ENCODE peak calls at places on chromosomes 16 and 17, in seven cellular contexts. One of them, this sample, is unnamed.

GRCh38 chr16:10981697-10982216 is 37.4 kb downstream of the CLEC16A start:
- DNase-seq in stomach: no peak
- DNase-seq in sigmoid colon: no peak
- DNase-seq in SK-N-SH: peak; percentile 53
- DNase-seq in endothelial cell of umbilical vein: no peak
- DNase-seq in suprapubic skin: no peak
- DNase-seq in breast epithelium: no peak
- DNase-seq in this sample: no peak

GRCh38 chr17:15468142-15468541 is 721 bp upstream of the CDRT4 start:
- DNase-seq in stomach: no peak
- DNase-seq in breast epithelium: no peak
- DNase-seq in sigmoid colon: no peak
- DNase-seq in suprapubic skin: no peak
- DNase-seq in endothelial cell of umbilical vein: no peak
- DNase-seq in SK-N-SH: no peak
- DNase-seq in this sample: no peak

GRCh38 chr17:69951058-69951457 is 124.0 kb upstream of the KCNJ16 start:
- DNase-seq in sigmoid colon: no peak
- DNase-seq in breast epithelium: no peak
- DNase-seq in stomach: no peak
- DNase-seq in suprapubic skin: no peak
- DNase-seq in endothelial cell of umbilical vein: no peak
- DNase-seq in SK-N-SH: no peak
- DNase-seq in this sample: no peak

GRCh38 chr17:49515196-49515770 is 20.2 kb downstream of the NGFR start:
- DNase-seq in suprapubic skin: peak; percentile 86
- DNase-seq in stomach: peak; percentile 86
- DNase-seq in SK-N-SH: peak; percentile 97
- DNase-seq in breast epithelium: peak; percentile 86
- DNase-seq in endothelial cell of umbilical vein: no peak
- DNase-seq in sigmoid colon: peak; percentile 98
- DNase-seq in this sample: no peak

GRCh38 chr17:21105081-21105480 is 21.7 kb upstream of the DHRS7B start:
- DNase-seq in sigmoid colon: no peak
- DNase-seq in breast epithelium: no peak
- DNase-seq in SK-N-SH: no peak
- DNase-seq in stomach: no peak
- DNase-seq in endothelial cell of umbilical vein: no peak
- DNase-seq in suprapubic skin: no peak
- DNase-seq in this sample: no peak

GRCh38 chr16:49664221-49665215 is 191.4 kb downstream of the ZNF423 start:
- DNase-seq in suprapubic skin: peak; percentile 72
- DNase-seq in sigmoid colon: peak; percentile 78
- DNase-seq in stomach: no peak
- DNase-seq in breast epithelium: no peak
- DNase-seq in endothelial cell of umbilical vein: peak; percentile 8
- DNase-seq in SK-N-SH: peak; percentile 92
- DNase-seq in this sample: no peak

GRCh38 chr16:30902070-30902972 is 5.9 kb downstream of the CTF1 start:
- DNase-seq in SK-N-SH: peak; percentile 94
- DNase-seq in breast epithelium: no peak
- DNase-seq in sigmoid colon: peak; percentile 81
- DNase-seq in suprapubic skin: no peak
- DNase-seq in stomach: peak; percentile 77
- DNase-seq in endothelial cell of umbilical vein: peak; percentile 67
- DNase-seq in this sample: no peak

GRCh38 chr17:34817252-34817651 is 144.0 kb downstream of the CCT6B start:
- DNase-seq in sigmoid colon: no peak
- DNase-seq in stomach: no peak
- DNase-seq in suprapubic skin: no peak
- DNase-seq in endothelial cell of umbilical vein: no peak
- DNase-seq in breast epithelium: no peak
- DNase-seq in SK-N-SH: no peak
- DNase-seq in this sample: no peak

GRCh38 chr17:72743037-72743467 is 349.4 kb downstream of the SLC39A11 start:
- DNase-seq in breast epithelium: no peak
- DNase-seq in suprapubic skin: no peak
- DNase-seq in stomach: no peak
- DNase-seq in SK-N-SH: no peak
- DNase-seq in endothelial cell of umbilical vein: no peak
- DNase-seq in sigmoid colon: no peak
- DNase-seq in this sample: no peak

GRCh38 chr17:2084129-2084765 is 29.3 kb downstream of the HIC1 start:
- DNase-seq in sigmoid colon: peak; percentile 85
- DNase-seq in SK-N-SH: peak; percentile 61
- DNase-seq in suprapubic skin: peak; percentile 83
- DNase-seq in stomach: no peak
- DNase-seq in endothelial cell of umbilical vein: peak; percentile 60
- DNase-seq in breast epithelium: peak; percentile 69
- DNase-seq in this sample: peak; percentile 93

GRCh38 chr17:42832213-42832933 is 824 bp upstream of the PSME3 start:
- DNase-seq in endothelial cell of umbilical vein: no peak
- DNase-seq in stomach: no peak
- DNase-seq in SK-N-SH: peak; percentile 47
- DNase-seq in sigmoid colon: no peak
- DNase-seq in suprapubic skin: no peak
- DNase-seq in breast epithelium: no peak
- DNase-seq in this sample: no peak

GRCh38 chr17:76551685-76552084 is 11.8 kb downstream of the PRCD start:
- DNase-seq in suprapubic skin: no peak
- DNase-seq in sigmoid colon: no peak
- DNase-seq in endothelial cell of umbilical vein: no peak
- DNase-seq in breast epithelium: no peak
- DNase-seq in stomach: no peak
- DNase-seq in SK-N-SH: no peak
- DNase-seq in this sample: no peak

GRCh38 chr17:76554131-76554530 is 14.3 kb downstream of the PRCD start:
- DNase-seq in SK-N-SH: no peak
- DNase-seq in sigmoid colon: no peak
- DNase-seq in suprapubic skin: no peak
- DNase-seq in endothelial cell of umbilical vein: no peak
- DNase-seq in stomach: peak; percentile 53
- DNase-seq in breast epithelium: no peak
- DNase-seq in this sample: no peak

GRCh38 chr17:76556759-76557367 is 17.0 kb downstream of the PRCD start:
- DNase-seq in stomach: peak; percentile 36
- DNase-seq in breast epithelium: no peak
- DNase-seq in sigmoid colon: no peak
- DNase-seq in SK-N-SH: no peak
- DNase-seq in suprapubic skin: no peak
- DNase-seq in endothelial cell of umbilical vein: no peak
- DNase-seq in this sample: no peak

GRCh38 chr17:76550712-76551615 is 11.1 kb downstream of the PRCD start:
- DNase-seq in endothelial cell of umbilical vein: peak; percentile 25
- DNase-seq in breast epithelium: no peak
- DNase-seq in suprapubic skin: no peak
- DNase-seq in SK-N-SH: no peak
- DNase-seq in stomach: no peak
- DNase-seq in sigmoid colon: no peak
- DNase-seq in this sample: no peak

GRCh38 chr17:76553163-76553908 is 13.5 kb downstream of the PRCD start:
- DNase-seq in breast epithelium: no peak
- DNase-seq in suprapubic skin: no peak
- DNase-seq in sigmoid colon: no peak
- DNase-seq in SK-N-SH: peak; percentile 65
- DNase-seq in endothelial cell of umbilical vein: no peak
- DNase-seq in stomach: no peak
- DNase-seq in this sample: no peak
- H3K4me1 ChIP-seq in breast epithelium: peaks cover 11% of the 10 kb centered on the region
- H3K4me1 ChIP-seq in suprapubic skin: peaks cover 38% of the 10 kb centered on the region
- H3K4me1 ChIP-seq in sigmoid colon: peaks cover 11% of the 10 kb centered on the region
- H3K4me1 ChIP-seq in SK-N-SH: peaks cover 22% of the 10 kb centered on the region
- H3K4me1 ChIP-seq in endothelial cell of umbilical vein: peaks cover 2% of the 10 kb centered on the region
- H3K4me1 ChIP-seq in stomach: peaks cover 35% of the 10 kb centered on the region
- H3K4me1 ChIP-seq in this sample: peaks cover 31% of the 10 kb centered on the region

GRCh38 chr16:23784811-23785447 is 30.1 kb downstream of the CHP2 start:
- DNase-seq in endothelial cell of umbilical vein: no peak
- DNase-seq in suprapubic skin: no peak
- DNase-seq in breast epithelium: no peak
- DNase-seq in sigmoid colon: no peak
- DNase-seq in SK-N-SH: no peak
- DNase-seq in stomach: no peak
- DNase-seq in this sample: no peak
- TF ChIP-seq POLR2AphosphoS5 in endothelial cell of umbilical vein: no peak
- TF ChIP-seq POLR2AphosphoS5 in suprapubic skin: no peak
- TF ChIP-seq POLR2AphosphoS5 in breast epithelium: no peak
- TF ChIP-seq POLR2AphosphoS5 in sigmoid colon: no peak
- TF ChIP-seq POLR2AphosphoS5 in SK-N-SH: no peak
- TF ChIP-seq POLR2AphosphoS5 in stomach: no peak
- TF ChIP-seq POLR2AphosphoS5 in this sample: no peak

GRCh38 chr17:40111221-40112128 is 10.3 kb upstream of the MSL1 start:
- DNase-seq in sigmoid colon: peak; percentile 99
- DNase-seq in SK-N-SH: peak; percentile 87
- DNase-seq in breast epithelium: peak; percentile 82
- DNase-seq in stomach: peak; percentile 86
- DNase-seq in suprapubic skin: peak; percentile 93
- DNase-seq in endothelial cell of umbilical vein: peak; percentile 97
- DNase-seq in this sample: peak; percentile 99

GRCh38 chr17:40112191-40112590 is 9.6 kb upstream of the MSL1 start:
- DNase-seq in sigmoid colon: peak; percentile 60
- DNase-seq in stomach: no peak
- DNase-seq in suprapubic skin: no peak
- DNase-seq in SK-N-SH: no peak
- DNase-seq in endothelial cell of umbilical vein: no peak
- DNase-seq in breast epithelium: no peak
- DNase-seq in this sample: no peak

GRCh38 chr17:40113961-40114272 is 7.9 kb upstream of the MSL1 start:
- DNase-seq in SK-N-SH: no peak
- DNase-seq in breast epithelium: no peak
- DNase-seq in sigmoid colon: no peak
- DNase-seq in endothelial cell of umbilical vein: no peak
- DNase-seq in stomach: no peak
- DNase-seq in suprapubic skin: no peak
- DNase-seq in this sample: no peak

GRCh38 chr17:40113110-40113960 is 8.4 kb upstream of the MSL1 start:
- DNase-seq in SK-N-SH: peak; percentile 90
- DNase-seq in breast epithelium: peak; percentile 93
- DNase-seq in stomach: peak; percentile 95
- DNase-seq in sigmoid colon: peak; percentile 98
- DNase-seq in suprapubic skin: peak; percentile 96
- DNase-seq in endothelial cell of umbilical vein: peak; percentile 94
- DNase-seq in this sample: peak; percentile 99

GRCh38 chr17:40112718-40113109 is 9.1 kb upstream of the MSL1 start:
- DNase-seq in endothelial cell of umbilical vein: no peak
- DNase-seq in suprapubic skin: no peak
- DNase-seq in breast epithelium: peak; percentile 41
- DNase-seq in sigmoid colon: peak; percentile 72
- DNase-seq in stomach: no peak
- DNase-seq in SK-N-SH: no peak
- DNase-seq in this sample: no peak
- H3K4me1 ChIP-seq in endothelial cell of umbilical vein: peaks cover 56% of the 10 kb centered on the region
- H3K4me1 ChIP-seq in suprapubic skin: peaks cover 71% of the 10 kb centered on the region
- H3K4me1 ChIP-seq in breast epithelium: peaks cover 57% of the 10 kb centered on the region
- H3K4me1 ChIP-seq in sigmoid colon: peaks cover 71% of the 10 kb centered on the region
- H3K4me1 ChIP-seq in stomach: peaks cover 81% of the 10 kb centered on the region
- H3K4me1 ChIP-seq in SK-N-SH: peaks cover 37% of the 10 kb centered on the region
- H3K4me1 ChIP-seq in this sample: peaks cover 70% of the 10 kb centered on the region

DNA sequence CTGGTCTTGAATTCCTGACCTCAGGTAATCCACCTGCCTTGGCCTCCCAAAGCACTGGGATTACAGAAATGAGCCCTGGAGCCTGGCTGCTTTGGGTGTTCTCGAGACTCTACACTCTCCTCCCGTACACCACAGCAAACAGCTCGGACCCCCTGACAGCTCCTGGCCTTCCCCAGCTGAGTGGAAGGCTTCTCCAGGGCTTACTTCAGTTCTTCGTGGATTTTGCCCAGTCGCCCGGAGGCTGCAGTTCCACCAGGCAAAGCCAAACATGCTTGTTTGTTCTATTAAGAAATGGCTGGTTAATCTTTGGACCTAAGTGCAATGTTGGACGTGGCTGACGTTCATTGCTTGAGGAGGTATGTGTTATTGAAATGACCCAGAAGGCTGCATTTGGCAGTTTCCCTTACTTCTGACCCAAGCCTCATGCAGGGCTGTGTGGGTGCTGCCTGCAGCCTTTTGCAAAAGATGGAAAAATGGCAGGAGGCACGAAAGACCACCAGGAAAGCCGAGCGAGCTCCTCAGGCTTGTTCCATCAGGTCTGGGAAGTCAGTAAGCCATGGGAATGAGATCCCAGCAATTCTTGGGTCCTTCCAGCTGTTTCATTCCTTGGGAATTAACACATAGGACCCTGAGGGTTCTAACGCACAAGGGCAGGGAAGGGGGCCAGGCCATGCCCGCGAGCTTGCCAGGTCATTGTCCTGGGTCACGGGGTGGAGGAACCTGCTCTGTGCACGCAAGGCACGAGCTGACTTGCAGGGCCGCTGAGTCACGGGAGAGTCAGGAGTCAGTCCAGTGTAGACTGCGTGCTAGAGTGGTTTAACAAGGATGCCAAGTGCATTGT is 23.9 kb upstream of the KLHDC4 start:
- DNase-seq in sigmoid colon: peak; percentile 84
- DNase-seq in endothelial cell of umbilical vein: no peak
- DNase-seq in stomach: peak; percentile 60
- DNase-seq in suprapubic skin: no peak
- DNase-seq in breast epithelium: peak; percentile 56
- DNase-seq in SK-N-SH: no peak
- DNase-seq in this sample: no peak
- TF ChIP-seq POLR2AphosphoS5 in sigmoid colon: peak; percentile 58
- TF ChIP-seq POLR2AphosphoS5 in endothelial cell of umbilical vein: no peak
- TF ChIP-seq POLR2AphosphoS5 in stomach: no peak
- TF ChIP-seq POLR2AphosphoS5 in suprapubic skin: peak; percentile 31
- TF ChIP-seq POLR2AphosphoS5 in breast epithelium: no peak
- TF ChIP-seq POLR2AphosphoS5 in SK-N-SH: no peak
- TF ChIP-seq POLR2AphosphoS5 in this sample: peak; percentile 54

GRCh38 chr17:51397361-51398127 is 137.2 kb downstream of the UTP18 start:
- DNase-seq in suprapubic skin: no peak
- DNase-seq in endothelial cell of umbilical vein: no peak
- DNase-seq in stomach: no peak
- DNase-seq in sigmoid colon: no peak
- DNase-seq in SK-N-SH: no peak
- DNase-seq in breast epithelium: no peak
- DNase-seq in this sample: no peak

GRCh38 chr17:51398647-51399046 is 138.3 kb downstream of the UTP18 start:
- DNase-seq in stomach: no peak
- DNase-seq in endothelial cell of umbilical vein: no peak
- DNase-seq in sigmoid colon: no peak
- DNase-seq in SK-N-SH: peak; percentile 40
- DNase-seq in breast epithelium: no peak
- DNase-seq in suprapubic skin: no peak
- DNase-seq in this sample: no peak

GRCh38 chr17:51398128-51398525 is 137.8 kb downstream of the UTP18 start:
- DNase-seq in sigmoid colon: no peak
- DNase-seq in endothelial cell of umbilical vein: no peak
- DNase-seq in stomach: no peak
- DNase-seq in breast epithelium: no peak
- DNase-seq in suprapubic skin: no peak
- DNase-seq in SK-N-SH: no peak
- DNase-seq in this sample: no peak

GRCh38 chr17:51407576-51407975 is 147.2 kb downstream of the UTP18 start:
- DNase-seq in suprapubic skin: no peak
- DNase-seq in breast epithelium: no peak
- DNase-seq in stomach: no peak
- DNase-seq in SK-N-SH: no peak
- DNase-seq in sigmoid colon: no peak
- DNase-seq in endothelial cell of umbilical vein: no peak
- DNase-seq in this sample: no peak

GRCh38 chr17:51402881-51403280 is 142.5 kb downstream of the UTP18 start:
- DNase-seq in sigmoid colon: no peak
- DNase-seq in stomach: no peak
- DNase-seq in SK-N-SH: no peak
- DNase-seq in suprapubic skin: no peak
- DNase-seq in breast epithelium: no peak
- DNase-seq in endothelial cell of umbilical vein: no peak
- DNase-seq in this sample: no peak
- H3K4me1 ChIP-seq in sigmoid colon: no peaks in the 10 kb centered on the region
- H3K4me1 ChIP-seq in stomach: no peaks in the 10 kb centered on the region
- H3K4me1 ChIP-seq in SK-N-SH: peaks cover 5% of the 10 kb centered on the region
- H3K4me1 ChIP-seq in suprapubic skin: no peaks in the 10 kb centered on the region
- H3K4me1 ChIP-seq in breast epithelium: no peaks in the 10 kb centered on the region
- H3K4me1 ChIP-seq in endothelial cell of umbilical vein: no peaks in the 10 kb centered on the region
- H3K4me1 ChIP-seq in this sample: no peaks in the 10 kb centered on the region

This sample was measured in vagina.